ENCODE peak calls at places on chromosomes 1 and 21, in seven cellular contexts. One of them, this sample, is unnamed.

GRCh38 chr1:114216431-114217173 is 62.9 kb upstream of the SYT6 start:
- DNase-seq in T-helper 1 cell: no peak
- DNase-seq in ecto neural progenitor cell: no peak
- DNase-seq in GM20000: no peak
- DNase-seq in HFFc6: no peak
- DNase-seq in activated CD4-positive, alpha-beta T cell treated with anti-CD3 and anti-CD28 coated beads, Interleukin-2, amount 10 ng/mL, durations not matched to agents 7 days and 5 days: no peak
- DNase-seq in left colon: no peak
- DNase-seq in this sample: no peak

GRCh38 chr1:226606311-226607267 is 58.0 kb downstream of the STUM start:
- DNase-seq in T-helper 1 cell: no peak
- DNase-seq in activated CD4-positive, alpha-beta T cell treated with anti-CD3 and anti-CD28 coated beads, Interleukin-2, amount 10 ng/mL, durations not matched to agents 7 days and 5 days: no peak
- DNase-seq in HFFc6: no peak
- DNase-seq in ecto neural progenitor cell: no peak
- DNase-seq in left colon: no peak
- DNase-seq in GM20000: no peak
- DNase-seq in this sample: no peak

GRCh38 chr1:111906816-111907215 is 82.7 kb downstream of the KCND3 start:
- DNase-seq in T-helper 1 cell: no peak
- DNase-seq in ecto neural progenitor cell: no peak
- DNase-seq in GM20000: no peak
- DNase-seq in left colon: no peak
- DNase-seq in HFFc6: no peak
- DNase-seq in activated CD4-positive, alpha-beta T cell treated with anti-CD3 and anti-CD28 coated beads, Interleukin-2, amount 10 ng/mL, durations not matched to agents 7 days and 5 days: no peak
- DNase-seq in this sample: no peak

GRCh38 chr1:42962641-42963377 is 4.1 kb upstream of the SLC2A1 start:
- DNase-seq in ecto neural progenitor cell: peak; percentile 75
- DNase-seq in activated CD4-positive, alpha-beta T cell treated with anti-CD3 and anti-CD28 coated beads, Interleukin-2, amount 10 ng/mL, durations not matched to agents 7 days and 5 days: no peak
- DNase-seq in HFFc6: peak; percentile 31
- DNase-seq in left colon: peak; percentile 67
- DNase-seq in GM20000: no peak
- DNase-seq in T-helper 1 cell: no peak
- DNase-seq in this sample: peak; percentile 46

GRCh38 chr1:36741066-36741465 is 258.4 kb upstream of the CSF3R start:
- DNase-seq in left colon: no peak
- DNase-seq in HFFc6: no peak
- DNase-seq in ecto neural progenitor cell: no peak
- DNase-seq in GM20000: no peak
- DNase-seq in T-helper 1 cell: no peak
- DNase-seq in activated CD4-positive, alpha-beta T cell treated with anti-CD3 and anti-CD28 coated beads, Interleukin-2, amount 10 ng/mL, durations not matched to agents 7 days and 5 days: no peak
- DNase-seq in this sample: no peak

GRCh38 chr1:1290238-1290731 is 10.0 kb downstream of the SCNN1D start:
- DNase-seq in HFFc6: peak; percentile 42
- DNase-seq in T-helper 1 cell: peak; percentile 31
- DNase-seq in activated CD4-positive, alpha-beta T cell treated with anti-CD3 and anti-CD28 coated beads, Interleukin-2, amount 10 ng/mL, durations not matched to agents 7 days and 5 days: peak; percentile 68
- DNase-seq in ecto neural progenitor cell: peak; percentile 82
- DNase-seq in GM20000: peak; percentile 83
- DNase-seq in left colon: no peak
- DNase-seq in this sample: no peak

GRCh38 chr21:21084179-21084578 is 86.0 kb downstream of the NCAM2 start:
- DNase-seq in left colon: no peak
- DNase-seq in activated CD4-positive, alpha-beta T cell treated with anti-CD3 and anti-CD28 coated beads, Interleukin-2, amount 10 ng/mL, durations not matched to agents 7 days and 5 days: no peak
- DNase-seq in T-helper 1 cell: no peak
- DNase-seq in GM20000: no peak
- DNase-seq in ecto neural progenitor cell: no peak
- DNase-seq in HFFc6: no peak
- DNase-seq in this sample: no peak

GRCh38 chr1:243834130-243834529 is 15.9 kb downstream of the AKT3 start:
- DNase-seq in activated CD4-positive, alpha-beta T cell treated with anti-CD3 and anti-CD28 coated beads, Interleukin-2, amount 10 ng/mL, durations not matched to agents 7 days and 5 days: no peak
- DNase-seq in ecto neural progenitor cell: no peak
- DNase-seq in T-helper 1 cell: no peak
- DNase-seq in left colon: no peak
- DNase-seq in GM20000: no peak
- DNase-seq in HFFc6: no peak
- DNase-seq in this sample: no peak

GRCh38 chr1:204107892-204108291 is 35.0 kb downstream of the SOX13 start:
- DNase-seq in activated CD4-positive, alpha-beta T cell treated with anti-CD3 and anti-CD28 coated beads, Interleukin-2, amount 10 ng/mL, durations not matched to agents 7 days and 5 days: no peak
- DNase-seq in HFFc6: no peak
- DNase-seq in GM20000: no peak
- DNase-seq in left colon: no peak
- DNase-seq in T-helper 1 cell: no peak
- DNase-seq in ecto neural progenitor cell: no peak
- DNase-seq in this sample: no peak

GRCh38 chr1:84089470-84090261 is 54.4 kb upstream of the PRKACB start:
- DNase-seq in activated CD4-positive, alpha-beta T cell treated with anti-CD3 and anti-CD28 coated beads, Interleukin-2, amount 10 ng/mL, durations not matched to agents 7 days and 5 days: no peak
- DNase-seq in left colon: no peak
- DNase-seq in ecto neural progenitor cell: no peak
- DNase-seq in HFFc6: peak; percentile 65
- DNase-seq in GM20000: no peak
- DNase-seq in T-helper 1 cell: no peak
- DNase-seq in this sample: peak; percentile 91

GRCh38 chr1:41868241-41868953 is 50.3 kb downstream of the HIVEP3 start:
- DNase-seq in GM20000: peak; percentile 67
- DNase-seq in T-helper 1 cell: no peak
- DNase-seq in left colon: no peak
- DNase-seq in HFFc6: no peak
- DNase-seq in ecto neural progenitor cell: no peak
- DNase-seq in activated CD4-positive, alpha-beta T cell treated with anti-CD3 and anti-CD28 coated beads, Interleukin-2, amount 10 ng/mL, durations not matched to agents 7 days and 5 days: peak; percentile 64
- DNase-seq in this sample: no peak

GRCh38 chr1:229266269-229266668 is 4.6 kb upstream of the RAB4A start:
- DNase-seq in GM20000: no peak
- DNase-seq in left colon: no peak
- DNase-seq in HFFc6: no peak
- DNase-seq in activated CD4-positive, alpha-beta T cell treated with anti-CD3 and anti-CD28 coated beads, Interleukin-2, amount 10 ng/mL, durations not matched to agents 7 days and 5 days: no peak
- DNase-seq in ecto neural progenitor cell: no peak
- DNase-seq in T-helper 1 cell: no peak
- DNase-seq in this sample: no peak

GRCh38 chr1:208025036-208025435 is 114.1 kb upstream of the CD34 start:
- DNase-seq in left colon: no peak
- DNase-seq in HFFc6: no peak
- DNase-seq in ecto neural progenitor cell: no peak
- DNase-seq in activated CD4-positive, alpha-beta T cell treated with anti-CD3 and anti-CD28 coated beads, Interleukin-2, amount 10 ng/mL, durations not matched to agents 7 days and 5 days: no peak
- DNase-seq in GM20000: no peak
- DNase-seq in T-helper 1 cell: no peak
- DNase-seq in this sample: no peak

GRCh38 chr1:211732276-211732571 is 56.8 kb upstream of the NEK2 start:
- DNase-seq in activated CD4-positive, alpha-beta T cell treated with anti-CD3 and anti-CD28 coated beads, Interleukin-2, amount 10 ng/mL, durations not matched to agents 7 days and 5 days: no peak
- DNase-seq in T-helper 1 cell: no peak
- DNase-seq in ecto neural progenitor cell: no peak
- DNase-seq in HFFc6: no peak
- DNase-seq in GM20000: no peak
- DNase-seq in left colon: no peak
- DNase-seq in this sample: no peak

GRCh38 chr21:41112740-41113692 is 54.9 kb upstream of the BACE2 start:
- DNase-seq in HFFc6: peak; percentile 94
- DNase-seq in GM20000: no peak
- DNase-seq in ecto neural progenitor cell: no peak
- DNase-seq in left colon: no peak
- DNase-seq in T-helper 1 cell: no peak
- DNase-seq in activated CD4-positive, alpha-beta T cell treated with anti-CD3 and anti-CD28 coated beads, Interleukin-2, amount 10 ng/mL, durations not matched to agents 7 days and 5 days: peak; percentile 17
- DNase-seq in this sample: peak; percentile 97

GRCh38 chr1:184513421-184513820 is 126.6 kb downstream of the C1orf21 start:
- DNase-seq in left colon: no peak
- DNase-seq in ecto neural progenitor cell: no peak
- DNase-seq in T-helper 1 cell: no peak
- DNase-seq in activated CD4-positive, alpha-beta T cell treated with anti-CD3 and anti-CD28 coated beads, Interleukin-2, amount 10 ng/mL, durations not matched to agents 7 days and 5 days: no peak
- DNase-seq in HFFc6: no peak
- DNase-seq in GM20000: no peak
- DNase-seq in this sample: no peak

GRCh38 chr1:220511785-220512184 is 16.2 kb upstream of the MARK1 start:
- DNase-seq in HFFc6: no peak
- DNase-seq in ecto neural progenitor cell: peak; percentile 63
- DNase-seq in T-helper 1 cell: no peak
- DNase-seq in GM20000: no peak
- DNase-seq in left colon: no peak
- DNase-seq in activated CD4-positive, alpha-beta T cell treated with anti-CD3 and anti-CD28 coated beads, Interleukin-2, amount 10 ng/mL, durations not matched to agents 7 days and 5 days: no peak
- DNase-seq in this sample: no peak

GRCh38 chr1:229092377-229093257 is 178.3 kb upstream of the RAB4A start:
- DNase-seq in T-helper 1 cell: no peak
- DNase-seq in HFFc6: no peak
- DNase-seq in GM20000: no peak
- DNase-seq in left colon: no peak
- DNase-seq in activated CD4-positive, alpha-beta T cell treated with anti-CD3 and anti-CD28 coated beads, Interleukin-2, amount 10 ng/mL, durations not matched to agents 7 days and 5 days: no peak
- DNase-seq in ecto neural progenitor cell: no peak
- DNase-seq in this sample: no peak

GRCh38 chr1:168469690-168470089 is 74.1 kb downstream of the XCL2 start:
- DNase-seq in GM20000: no peak
- DNase-seq in HFFc6: peak; percentile 93
- DNase-seq in activated CD4-positive, alpha-beta T cell treated with anti-CD3 and anti-CD28 coated beads, Interleukin-2, amount 10 ng/mL, durations not matched to agents 7 days and 5 days: peak; percentile 29
- DNase-seq in ecto neural progenitor cell: peak; percentile 57
- DNase-seq in left colon: peak; percentile 63
- DNase-seq in T-helper 1 cell: no peak
- DNase-seq in this sample: peak; percentile 98

GRCh38 chr1:9767964-9768668 is 55.6 kb downstream of the CLSTN1 start:
- DNase-seq in activated CD4-positive, alpha-beta T cell treated with anti-CD3 and anti-CD28 coated beads, Interleukin-2, amount 10 ng/mL, durations not matched to agents 7 days and 5 days: peak; percentile 15
- DNase-seq in ecto neural progenitor cell: no peak
- DNase-seq in GM20000: no peak
- DNase-seq in left colon: peak; percentile 51
- DNase-seq in HFFc6: no peak
- DNase-seq in T-helper 1 cell: peak; percentile 13
- DNase-seq in this sample: no peak

GRCh38 chr1:193069748-193070394 is 10.5 kb downstream of the RO60 start:
- DNase-seq in left colon: no peak
- DNase-seq in GM20000: no peak
- DNase-seq in T-helper 1 cell: no peak
- DNase-seq in HFFc6: peak; percentile 8
- DNase-seq in ecto neural progenitor cell: no peak
- DNase-seq in activated CD4-positive, alpha-beta T cell treated with anti-CD3 and anti-CD28 coated beads, Interleukin-2, amount 10 ng/mL, durations not matched to agents 7 days and 5 days: no peak
- DNase-seq in this sample: peak; percentile 13

GRCh38 chr1:35945327-35945726 is 14.4 kb downstream of the AGO3 start:
- DNase-seq in HFFc6: no peak
- DNase-seq in GM20000: no peak
- DNase-seq in T-helper 1 cell: no peak
- DNase-seq in left colon: no peak
- DNase-seq in activated CD4-positive, alpha-beta T cell treated with anti-CD3 and anti-CD28 coated beads, Interleukin-2, amount 10 ng/mL, durations not matched to agents 7 days and 5 days: no peak
- DNase-seq in ecto neural progenitor cell: no peak
- DNase-seq in this sample: no peak

GRCh38 chr1:68703921-68704354 is 207.1 kb upstream of the DEPDC1 start:
- DNase-seq in T-helper 1 cell: no peak
- DNase-seq in left colon: no peak
- DNase-seq in ecto neural progenitor cell: no peak
- DNase-seq in GM20000: no peak
- DNase-seq in HFFc6: no peak
- DNase-seq in activated CD4-positive, alpha-beta T cell treated with anti-CD3 and anti-CD28 coated beads, Interleukin-2, amount 10 ng/mL, durations not matched to agents 7 days and 5 days: no peak
- DNase-seq in this sample: no peak

GRCh38 chr1:162627662-162628296 is 4.5 kb upstream of the DDR2 start:
- DNase-seq in HFFc6: peak; percentile 36
- DNase-seq in T-helper 1 cell: no peak
- DNase-seq in left colon: no peak
- DNase-seq in activated CD4-positive, alpha-beta T cell treated with anti-CD3 and anti-CD28 coated beads, Interleukin-2, amount 10 ng/mL, durations not matched to agents 7 days and 5 days: peak; percentile 24
- DNase-seq in GM20000: no peak
- DNase-seq in ecto neural progenitor cell: no peak
- DNase-seq in this sample: peak; percentile 42

GRCh38 chr1:156804572-156805243 is 11.9 kb downstream of the SH2D2A start:
- DNase-seq in HFFc6: no peak
- DNase-seq in T-helper 1 cell: no peak
- DNase-seq in GM20000: no peak
- DNase-seq in left colon: no peak
- DNase-seq in ecto neural progenitor cell: no peak
- DNase-seq in activated CD4-positive, alpha-beta T cell treated with anti-CD3 and anti-CD28 coated beads, Interleukin-2, amount 10 ng/mL, durations not matched to agents 7 days and 5 days: no peak
- DNase-seq in this sample: no peak

GRCh38 chr1:71080178-71080781 is 555 bp downstream of the ZRANB2 start:
- DNase-seq in GM20000: peak; percentile 4
- DNase-seq in HFFc6: no peak
- DNase-seq in T-helper 1 cell: no peak
- DNase-seq in ecto neural progenitor cell: no peak
- DNase-seq in left colon: no peak
- DNase-seq in activated CD4-positive, alpha-beta T cell treated with anti-CD3 and anti-CD28 coated beads, Interleukin-2, amount 10 ng/mL, durations not matched to agents 7 days and 5 days: no peak
- DNase-seq in this sample: peak; percentile 17

GRCh38 chr1:173475564-173476196 is 1.5 kb upstream of the PRDX6 start:
- DNase-seq in T-helper 1 cell: no peak
- DNase-seq in ecto neural progenitor cell: no peak
- DNase-seq in activated CD4-positive, alpha-beta T cell treated with anti-CD3 and anti-CD28 coated beads, Interleukin-2, amount 10 ng/mL, durations not matched to agents 7 days and 5 days: no peak
- DNase-seq in GM20000: no peak
- DNase-seq in left colon: no peak
- DNase-seq in HFFc6: peak; percentile 71
- DNase-seq in this sample: peak; percentile 71

GRCh38 chr1:24566266-24566867 is 10.5 kb downstream of the NCMAP start:
- DNase-seq in HFFc6: no peak
- DNase-seq in ecto neural progenitor cell: no peak
- DNase-seq in activated CD4-positive, alpha-beta T cell treated with anti-CD3 and anti-CD28 coated beads, Interleukin-2, amount 10 ng/mL, durations not matched to agents 7 days and 5 days: no peak
- DNase-seq in T-helper 1 cell: no peak
- DNase-seq in left colon: no peak
- DNase-seq in GM20000: no peak
- DNase-seq in this sample: peak; percentile 44

GRCh38 chr1:212856755-212857154 is 1.3 kb upstream of the FLVCR1 start:
- DNase-seq in activated CD4-positive, alpha-beta T cell treated with anti-CD3 and anti-CD28 coated beads, Interleukin-2, amount 10 ng/mL, durations not matched to agents 7 days and 5 days: no peak
- DNase-seq in T-helper 1 cell: no peak
- DNase-seq in HFFc6: no peak
- DNase-seq in GM20000: no peak
- DNase-seq in ecto neural progenitor cell: no peak
- DNase-seq in left colon: no peak
- DNase-seq in this sample: no peak

GRCh38 chr1:108661030-108661609 is at the start of gene HENMT1:
- DNase-seq in ecto neural progenitor cell: peak; percentile 74
- DNase-seq in HFFc6: peak; percentile 13
- DNase-seq in left colon: peak; percentile 55
- DNase-seq in GM20000: peak; percentile 84
- DNase-seq in T-helper 1 cell: peak; percentile 79
- DNase-seq in activated CD4-positive, alpha-beta T cell treated with anti-CD3 and anti-CD28 coated beads, Interleukin-2, amount 10 ng/mL, durations not matched to agents 7 days and 5 days: peak; percentile 81
- DNase-seq in this sample: peak; percentile 68

GRCh38 chr1:78490861-78491310 is at the start of gene PTGFR:
- DNase-seq in left colon: no peak
- DNase-seq in HFFc6: peak; percentile 31
- DNase-seq in T-helper 1 cell: no peak
- DNase-seq in activated CD4-positive, alpha-beta T cell treated with anti-CD3 and anti-CD28 coated beads, Interleukin-2, amount 10 ng/mL, durations not matched to agents 7 days and 5 days: no peak
- DNase-seq in ecto neural progenitor cell: peak; percentile 70
- DNase-seq in GM20000: no peak
- DNase-seq in this sample: peak; percentile 79

GRCh38 chr1:59215766-59216291 is 81.1 kb upstream of the FGGY start:
- DNase-seq in activated CD4-positive, alpha-beta T cell treated with anti-CD3 and anti-CD28 coated beads, Interleukin-2, amount 10 ng/mL, durations not matched to agents 7 days and 5 days: no peak
- DNase-seq in HFFc6: no peak
- DNase-seq in ecto neural progenitor cell: no peak
- DNase-seq in GM20000: no peak
- DNase-seq in T-helper 1 cell: no peak
- DNase-seq in left colon: no peak
- DNase-seq in this sample: no peak

GRCh38 chr1:28118640-28119307 is 30.4 kb upstream of the EYA3 start:
- DNase-seq in ecto neural progenitor cell: no peak
- DNase-seq in HFFc6: no peak
- DNase-seq in left colon: no peak
- DNase-seq in T-helper 1 cell: no peak
- DNase-seq in GM20000: no peak
- DNase-seq in activated CD4-positive, alpha-beta T cell treated with anti-CD3 and anti-CD28 coated beads, Interleukin-2, amount 10 ng/mL, durations not matched to agents 7 days and 5 days: no peak
- DNase-seq in this sample: no peak

GRCh38 chr1:22018583-22019559 is 17.4 kb downstream of the CELA3A start:
- DNase-seq in activated CD4-positive, alpha-beta T cell treated with anti-CD3 and anti-CD28 coated beads, Interleukin-2, amount 10 ng/mL, durations not matched to agents 7 days and 5 days: peak; percentile 79
- DNase-seq in HFFc6: peak; percentile 77
- DNase-seq in T-helper 1 cell: peak; percentile 39
- DNase-seq in ecto neural progenitor cell: no peak
- DNase-seq in left colon: no peak
- DNase-seq in GM20000: peak; percentile 67
- DNase-seq in this sample: peak; percentile 91

GRCh38 chr21:44875341-44875740 is 1.9 kb upstream of the PTTG1IP start:
- DNase-seq in ecto neural progenitor cell: no peak
- DNase-seq in HFFc6: peak; percentile 41
- DNase-seq in left colon: no peak
- DNase-seq in T-helper 1 cell: no peak
- DNase-seq in GM20000: no peak
- DNase-seq in activated CD4-positive, alpha-beta T cell treated with anti-CD3 and anti-CD28 coated beads, Interleukin-2, amount 10 ng/mL, durations not matched to agents 7 days and 5 days: peak; percentile 48
- DNase-seq in this sample: peak; percentile 58